ENCODE peak calls at places on chromosomes 11 and 22, in seven cellular contexts. A, G, B, V, K, R and X are unnamed samples.

GRCh38 chr22:44196731-44197131 is 16.0 kb downstream of the PARVG start:
- DNase-seq in A (no peak), G (no peak), B (no peak), V (no peak), K (no peak), R (no peak), X (no peak)

GRCh38 chr11:123438191-123438627 is 8.1 kb downstream of the GRAMD1B start:
- DNase-seq in A (peak), G (no peak), B (no peak), V (no peak), K (peak), R (peak), X (no peak)

GRCh38 chr11:88523362-88524028 is 186.0 kb upstream of the CTSC start:
- DNase-seq in A (no peak), G (no peak), B (no peak), V (no peak), K (no peak), R (peak), X (no peak)

GRCh38 chr11:22671751-22672150 is 5.3 kb downstream of the GAS2 start:
- DNase-seq in A (no peak), G (no peak), B (peak), V (no peak), K (no peak), R (peak), X (no peak)

GRCh38 chr22:32660292-32660691 is 141.2 kb upstream of the TIMP3 start:
- DNase-seq in A (peak), G (peak), B (peak), V (peak), K (peak), R (peak), X (peak)

GRCh38 chr11:133835258-133836075 is 9.8 kb downstream of the SPATA19 start:
- DNase-seq in A (peak), G (peak), B (no peak), V (peak), K (peak), R (peak), X (peak)

GRCh38 chr11:85725510-85726258 is 39.7 kb upstream of the CCDC89 start:
- DNase-seq in A (no peak), G (peak), B (no peak), V (peak), K (no peak), R (peak), X (no peak)

GRCh38 chr22:44628856-44629255 is 73.1 kb upstream of the PRR5 start:
- DNase-seq in A (no peak), G (no peak), B (no peak), V (no peak), K (no peak), R (no peak), X (no peak)

GRCh38 chr11:111941963-111942362 is 4.8 kb downstream of the DIXDC1 start:
- DNase-seq in A (no peak), G (no peak), B (no peak), V (no peak), K (no peak), R (peak), X (no peak)

GRCh38 chr11:119062779-119063178 is 4.8 kb upstream of the VPS11 start:
- DNase-seq in A (no peak), G (no peak), B (no peak), V (no peak), K (no peak), R (peak), X (no peak)

GRCh38 chr22:37563153-37564081 is 3.1 kb downstream of the CDC42EP1 start:
- DNase-seq in A (peak), G (peak), B (no peak), V (peak), K (no peak), R (peak), X (no peak)

GRCh38 chr11:96014234-96014633 is 90.3 kb upstream of the MTMR2 start:
- DNase-seq in A (no peak), G (no peak), B (peak), V (peak), K (no peak), R (peak), X (no peak)
- TF ChIP-seq EZH2phosphoT487 in A (no peak), G (no peak), B (no peak), V (no peak), K (no peak), R (no peak), X (no peak)

DNA sequence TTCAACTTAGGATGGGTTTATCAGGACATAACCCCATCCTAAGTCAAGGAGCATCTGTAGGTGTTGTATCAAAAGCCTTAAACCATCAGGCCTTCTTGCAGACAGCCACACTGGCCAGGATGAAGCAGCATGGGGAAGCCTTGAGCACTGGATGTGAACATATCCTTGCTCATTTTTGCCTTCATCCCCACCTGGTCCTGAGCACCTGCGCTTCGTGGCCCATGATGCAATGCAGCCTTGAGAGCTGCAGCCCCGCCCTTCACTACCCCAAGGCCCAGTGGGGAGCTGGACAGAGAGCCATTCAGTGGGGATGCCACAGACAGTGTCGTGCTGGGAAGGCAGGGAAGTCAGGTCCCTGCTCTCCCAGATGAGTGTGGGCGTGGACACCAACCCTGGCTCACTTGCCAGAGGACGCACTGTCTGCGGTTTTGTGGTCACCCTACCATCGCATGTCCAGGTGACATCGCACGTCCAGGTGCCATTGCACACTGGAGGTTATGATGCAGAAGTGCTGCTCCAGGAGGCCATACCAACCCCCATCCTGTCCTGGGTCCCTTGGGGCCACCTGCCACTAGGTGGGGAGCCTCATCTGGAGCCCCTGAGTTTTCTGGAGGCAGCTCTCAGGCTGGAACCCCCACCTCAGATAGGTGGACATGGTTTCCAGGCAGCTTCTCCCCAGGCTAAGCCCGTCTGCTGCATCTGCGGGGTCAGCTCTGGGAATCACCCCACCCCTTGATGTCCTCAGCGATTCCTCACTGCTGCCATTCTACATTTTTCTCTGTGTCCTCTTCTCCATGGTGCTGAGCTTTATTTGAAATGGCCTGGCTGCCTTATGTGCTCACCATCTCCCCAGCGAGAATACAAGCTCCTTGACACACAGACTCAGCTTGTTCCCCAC is 14.4 kb downstream of the GNAZ start:
- DNase-seq in A (no peak), G (no peak), B (no peak), V (no peak), K (no peak), R (no peak), X (no peak)
- TF ChIP-seq EZH2phosphoT487 in A (no peak), G (no peak), B (no peak), V (no peak), K (no peak), R (no peak), X (no peak)

GRCh38 chr11:82191690-82192089 is 542.0 kb downstream of the FAM181B start:
- DNase-seq in A (no peak), G (no peak), B (no peak), V (no peak), K (no peak), R (no peak), X (no peak)
- TF ChIP-seq EZH2phosphoT487 in A (no peak), G (no peak), B (no peak), V (no peak), K (no peak), R (no peak), X (no peak)

GRCh38 chr11:19714387-19715363 is 2.0 kb downstream of the NAV2 start:
- DNase-seq in A (peak), G (peak), B (no peak), V (no peak), K (peak), R (peak), X (no peak)

GRCh38 chr11:19714093-19714386 is 1.4 kb downstream of the NAV2 start:
- DNase-seq in A (peak), G (peak), B (no peak), V (no peak), K (peak), R (peak), X (no peak)

GRCh38 chr11:19713221-19714092 is 820 bp downstream of the NAV2 start:
- DNase-seq in A (peak), G (peak), B (no peak), V (no peak), K (peak), R (peak), X (no peak)

GRCh38 chr11:19712281-19713220 is at the start of gene NAV2:
- DNase-seq in A (peak), G (peak), B (peak), V (peak), K (peak), R (peak), X (peak)

DNA sequence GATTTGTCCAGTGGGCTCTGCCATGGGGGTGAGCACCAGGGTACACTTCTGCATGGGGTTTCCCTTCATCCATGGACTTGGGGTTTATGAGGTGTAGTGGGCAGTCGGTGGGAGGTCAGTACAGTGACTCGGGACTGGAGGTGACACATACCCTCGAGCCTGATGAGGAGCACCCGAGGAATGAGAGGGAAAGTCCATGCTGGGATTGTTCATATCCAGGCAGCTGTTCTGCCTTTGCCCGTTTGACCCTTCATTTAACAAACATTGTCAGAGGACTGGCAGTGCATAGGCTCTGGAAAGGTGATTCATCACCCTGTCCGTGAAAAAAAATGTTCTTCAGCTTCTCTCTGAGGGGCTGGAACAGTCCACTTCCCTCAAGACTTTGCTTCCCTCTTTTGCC is 2.7 kb downstream of the NAV2 start:
- DNase-seq in A (no peak), G (peak), B (no peak), V (no peak), K (no peak), R (peak), X (no peak)
- TF ChIP-seq EZH2phosphoT487 in A (no peak), G (no peak), B (no peak), V (no peak), K (no peak), R (no peak), X (no peak)

GRCh38 chr11:132055296-132055695 is 684.9 kb downstream of the NTM start:
- DNase-seq in A (no peak), G (no peak), B (no peak), V (no peak), K (no peak), R (no peak), X (no peak)
- TF ChIP-seq EZH2phosphoT487 in A (no peak), G (no peak), B (no peak), V (no peak), K (no peak), R (no peak), X (no peak)

GRCh38 chr22:27136596-27136995 is 479.2 kb downstream of the MIAT start:
- DNase-seq in A (no peak), G (no peak), B (no peak), V (no peak), K (no peak), R (no peak), X (no peak)

GRCh38 chr22:27137809-27138400 is 480.5 kb downstream of the MIAT start:
- DNase-seq in A (no peak), G (no peak), B (no peak), V (no peak), K (peak), R (no peak), X (no peak)

GRCh38 chr22:27132896-27133500 is 475.6 kb downstream of the MIAT start:
- DNase-seq in A (no peak), G (no peak), B (no peak), V (no peak), K (no peak), R (no peak), X (no peak)

GRCh38 chr22:27133951-27134664 is 476.7 kb downstream of the MIAT start:
- DNase-seq in A (no peak), G (peak), B (no peak), V (no peak), K (no peak), R (peak), X (no peak)

GRCh38 chr22:27135582-27135981 is 478.2 kb downstream of the MIAT start:
- DNase-seq in A (no peak), G (no peak), B (no peak), V (no peak), K (no peak), R (peak), X (no peak)
- TF ChIP-seq EZH2phosphoT487 in A (no peak), G (no peak), B (no peak), V (no peak), K (no peak), R (no peak), X (no peak)

DNA sequence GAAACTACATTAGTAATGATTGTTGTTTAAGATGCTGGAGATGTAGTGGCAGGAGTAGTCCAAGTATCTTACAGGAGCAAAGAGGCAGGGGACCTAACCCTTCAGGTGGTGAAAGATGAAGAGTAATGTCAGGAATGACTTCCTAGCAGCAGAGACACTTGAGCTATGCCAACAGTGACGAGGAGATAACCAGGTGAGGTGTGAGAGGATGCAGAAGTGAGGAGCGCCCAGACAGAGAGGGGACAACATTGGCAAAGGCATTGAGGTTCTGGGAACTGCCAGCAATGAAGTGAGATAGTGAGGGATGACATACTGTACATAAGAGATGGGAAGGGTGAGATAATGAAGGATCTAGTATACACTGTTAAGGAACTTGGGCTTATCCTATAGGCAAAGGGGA is 95.8 kb downstream of the NCAM1 start:
- DNase-seq in A (no peak), G (no peak), B (no peak), V (no peak), K (no peak), R (no peak), X (no peak)
- TF ChIP-seq EZH2phosphoT487 in A (no peak), G (no peak), B (no peak), V (no peak), K (no peak), R (no peak), X (no peak)

GRCh38 chr22:27413702-27414101 is 387.9 kb downstream of the MN1 start:
- DNase-seq in A (no peak), G (no peak), B (no peak), V (no peak), K (no peak), R (no peak), X (no peak)

GRCh38 chr22:27420186-27420816 is 381.3 kb downstream of the MN1 start:
- DNase-seq in A (no peak), G (no peak), B (no peak), V (no peak), K (no peak), R (peak), X (no peak)

GRCh38 chr22:27418261-27418660 is 383.3 kb downstream of the MN1 start:
- DNase-seq in A (no peak), G (no peak), B (no peak), V (no peak), K (no peak), R (no peak), X (no peak)

GRCh38 chr22:27419473-27419872 is 382.1 kb downstream of the MN1 start:
- DNase-seq in A (no peak), G (no peak), B (no peak), V (no peak), K (no peak), R (no peak), X (no peak)

DNA sequence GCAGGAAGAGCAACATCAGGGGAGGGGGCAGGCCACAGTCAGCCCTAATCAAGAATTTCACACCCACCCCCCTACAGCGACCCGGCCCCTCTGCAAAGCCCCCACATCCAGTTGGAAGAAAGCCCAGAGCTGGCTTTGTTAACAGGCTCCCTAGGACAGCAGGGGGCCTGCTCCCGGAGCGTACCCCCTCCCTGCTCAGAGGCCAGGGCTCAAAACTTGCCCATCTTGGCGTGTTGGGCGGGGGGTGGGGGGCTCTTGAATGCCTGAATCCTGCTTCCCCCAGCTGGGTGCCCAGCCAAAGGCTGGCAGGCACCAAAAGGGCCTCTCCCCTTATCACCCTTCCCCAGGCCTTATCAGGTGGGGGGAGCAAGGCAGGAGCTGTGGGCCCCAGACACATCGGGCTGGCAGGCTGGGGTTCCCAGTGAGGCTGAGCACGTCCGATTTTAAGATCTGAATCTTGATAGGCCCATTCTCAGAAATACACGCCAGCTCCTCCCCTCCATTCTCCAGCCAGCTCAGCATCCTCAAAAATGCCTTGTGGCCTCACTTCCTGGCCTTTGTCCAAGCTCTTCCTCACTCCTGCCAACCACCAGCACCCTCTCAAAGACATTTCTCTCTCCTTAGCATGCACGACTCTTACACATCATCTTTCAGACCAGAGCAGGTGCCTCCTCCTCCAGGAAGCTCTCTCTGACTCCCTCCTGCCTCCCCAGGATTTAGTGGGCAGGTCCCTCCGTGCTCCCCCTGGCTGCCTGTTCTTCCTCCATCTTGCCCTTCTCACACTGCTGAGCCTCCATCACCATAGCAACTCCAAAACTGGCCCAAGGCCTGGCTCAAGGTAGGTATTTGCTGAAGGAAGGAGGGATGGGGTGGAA is 384.8 kb downstream of the MN1 start:
- DNase-seq in A (peak), G (peak), B (no peak), V (no peak), K (peak), R (peak), X (no peak)
- TF ChIP-seq EZH2phosphoT487 in A (no peak), G (no peak), B (no peak), V (no peak), K (no peak), R (no peak), X (no peak)

GRCh38 chr11:82683029-82683428 is 50.6 kb downstream of the FAM181B start:
- DNase-seq in A (peak), G (no peak), B (no peak), V (no peak), K (no peak), R (no peak), X (no peak)
- TF ChIP-seq EZH2phosphoT487 in A (no peak), G (no peak), B (no peak), V (no peak), K (no peak), R (no peak), X (no peak)